ENCODE peak calls at places on chromosomes 16 and 17, in six cellular contexts. R is spleen, B is HL-60, D is stomach, Z is GM12892, V is endothelial cell of umbilical vein. L is an unnamed sample.

GRCh38 chr16:89020068-89020924 is 43.3 kb upstream of the CBFA2T3 start:
- DNase-seq in R (peak; percentile 55), B (no peak), D (no peak), Z (no peak), V (no peak), L (no peak)

GRCh38 chr17:31654936-31655335 is 204.1 kb downstream of the COPRS start:
- DNase-seq in R (peak; percentile 80), B (no peak), D (no peak), Z (no peak), V (no peak), L (no peak)

GRCh38 chr16:54931757-54932660 is 1.3 kb downstream of the IRX5 start:
- DNase-seq in R (no peak), B (no peak), D (no peak), Z (peak; percentile 6), V (no peak), L (peak; percentile 62)

GRCh38 chr17:17300624-17301568 is 2.3 kb upstream of the NT5M start:
- DNase-seq in R (peak; percentile 86), B (no peak), D (peak; percentile 55), Z (no peak), V (peak; percentile 47), L (no peak)

GRCh38 chr17:64679710-64680216 is 17.7 kb upstream of the SMURF2 start:
- DNase-seq in R (no peak), B (no peak), D (no peak), Z (no peak), V (peak; percentile 40), L (no peak)

GRCh38 chr17:56727876-56728617 is 105.7 kb downstream of the C17orf67 start:
- DNase-seq in R (no peak), B (no peak), D (no peak), Z (no peak), V (no peak), L (no peak)

GRCh38 chr16:11276880-11277593 is 757 bp upstream of the PRM2 start:
- DNase-seq in R (no peak), B (no peak), D (no peak), Z (no peak), V (no peak), L (no peak)

GRCh38 chr17:76956846-76957540 is 88.8 kb downstream of the MGAT5B start:
- DNase-seq in R (peak; percentile 73), B (no peak), D (no peak), Z (no peak), V (no peak), L (no peak)

GRCh38 chr17:79993390-79994221 is 42.1 kb downstream of the TBC1D16 start:
- DNase-seq in R (peak; percentile 87), B (peak; percentile 82), D (peak; percentile 80), Z (no peak), V (no peak), L (no peak)

GRCh38 chr16:359067-359763 is 6.7 kb upstream of the AXIN1 start:
- DNase-seq in R (peak; percentile 79), B (no peak), D (no peak), Z (no peak), V (no peak), L (no peak)

GRCh38 chr16:1078579-1079021 is 6.1 kb downstream of the SSTR5 start:
- DNase-seq in R (no peak), B (no peak), D (peak; percentile 91), Z (no peak), V (peak; percentile 95), L (no peak)

GRCh38 chr16:57167951-57168350 is 17.9 kb downstream of the PSME3IP1 start:
- DNase-seq in R (no peak), B (peak; percentile 52), D (no peak), Z (no peak), V (peak; percentile 83), L (no peak)

GRCh38 chr16:76204249-76204648 is 73.0 kb upstream of the CNTNAP4 start:
- DNase-seq in R (no peak), B (no peak), D (no peak), Z (no peak), V (no peak), L (no peak)

GRCh38 chr17:74192950-74193781 is 10.3 kb upstream of the RPL38 start:
- DNase-seq in R (no peak), B (peak; percentile 69), D (peak; percentile 43), Z (no peak), V (no peak), L (no peak)
- TF ChIP-seq POLR2AphosphoS5 in R (peak; percentile 44), B (no peak), D (peak; percentile 61), Z (no peak), V (no peak), L (no peak)

GRCh38 chr16:31190818-31191444 is 11.0 kb downstream of the FUS start:
- DNase-seq in R (peak; percentile 51), B (no peak), D (no peak), Z (no peak), V (no peak), L (no peak)
- TF ChIP-seq POLR2AphosphoS5 in R (no peak), B (no peak), D (no peak), Z (peak; percentile 68), V (peak; percentile 10), L (no peak)

DNA sequence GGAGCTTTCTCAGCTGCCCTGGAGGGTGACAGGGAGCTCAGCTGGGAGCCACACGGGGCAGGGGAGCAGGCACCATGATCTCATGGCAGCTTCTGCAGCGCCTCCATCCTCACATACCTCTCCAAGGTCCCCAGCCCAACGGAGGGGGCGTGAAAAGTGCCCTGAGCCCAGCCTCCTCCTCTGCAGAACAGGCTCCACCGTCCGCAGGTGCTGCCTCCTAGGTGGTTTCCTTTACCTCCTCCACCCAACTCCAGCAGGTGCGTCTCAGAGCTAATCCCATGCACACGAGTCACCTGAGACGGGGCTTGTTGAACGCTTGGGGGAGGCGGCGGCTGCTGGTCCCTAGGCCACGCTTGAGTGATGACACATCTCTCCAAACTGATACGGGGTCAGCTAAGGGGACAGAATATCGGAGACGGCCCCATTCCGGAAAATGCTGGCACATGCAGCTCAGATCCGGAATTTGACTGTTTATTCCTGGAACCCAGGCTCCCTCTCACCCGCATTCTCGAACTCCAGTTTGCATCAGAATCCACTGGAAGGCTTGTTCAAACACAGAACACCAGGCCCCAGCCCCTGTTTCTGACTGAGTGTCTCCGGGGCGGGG is 387 bp upstream of the SLC38A8 start:
- DNase-seq in R (peak; percentile 66), B (no peak), D (no peak), Z (no peak), V (no peak), L (no peak)
- TF ChIP-seq POLR2AphosphoS5 in R (no peak), B (no peak), D (no peak), Z (no peak), V (no peak), L (no peak)

GRCh38 chr16:4257646-4258556 is 14.9 kb downstream of the TFAP4 start:
- DNase-seq in R (no peak), B (no peak), D (no peak), Z (no peak), V (no peak), L (no peak)

GRCh38 chr16:4249546-4249945 is 7.7 kb upstream of the SRL start:
- DNase-seq in R (no peak), B (no peak), D (no peak), Z (no peak), V (no peak), L (no peak)

DNA sequence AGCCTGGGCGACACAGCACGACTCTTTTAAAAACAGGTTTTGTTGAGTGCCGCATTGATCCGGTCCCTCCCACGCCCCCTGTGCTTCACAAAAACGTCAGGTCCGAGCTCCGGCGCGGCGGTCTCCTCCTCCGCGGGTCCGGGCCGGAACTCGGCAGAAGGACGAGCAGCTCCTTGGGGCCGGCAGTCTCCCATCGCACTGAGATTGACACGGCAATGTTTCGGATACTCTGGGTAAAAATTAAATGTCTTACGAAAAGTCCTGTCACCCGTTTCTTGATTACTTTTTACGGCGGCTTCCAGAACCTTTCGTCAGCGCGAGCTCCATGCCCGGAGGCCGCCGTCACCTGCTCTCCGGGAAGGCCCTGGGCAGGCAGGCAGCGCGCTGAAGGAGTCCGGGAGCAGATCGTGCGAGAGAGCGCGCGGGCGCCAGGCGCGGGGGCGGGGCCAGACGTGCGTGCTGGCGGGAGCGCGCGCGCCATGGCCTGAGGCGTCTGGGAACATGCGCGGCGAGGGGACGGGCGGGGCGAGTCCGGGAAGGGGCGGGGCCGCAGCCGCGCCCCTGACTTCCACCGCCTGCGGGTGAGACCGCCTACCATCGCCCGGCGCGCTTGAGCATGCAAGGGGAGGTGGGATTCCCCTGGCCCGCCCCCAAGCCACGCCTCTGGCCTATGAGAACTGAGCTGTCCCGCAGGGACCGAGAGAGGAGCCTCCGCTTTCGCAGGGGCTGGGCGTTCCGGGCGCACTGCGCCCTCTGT is 11.7 kb upstream of the SRL start:
- DNase-seq in R (peak; percentile 100), B (peak; percentile 98), D (peak; percentile 100), Z (peak; percentile 98), V (peak; percentile 99), L (peak; percentile 100)
- TF ChIP-seq POLR2AphosphoS5 in R (peak; percentile 94), B (peak; percentile 89), D (peak; percentile 89), Z (peak; percentile 83), V (peak; percentile 88), L (peak; percentile 86)

GRCh38 chr16:31471241-31471874 is 594 bp upstream of the TGFB1I1 start:
- DNase-seq in R (no peak), B (no peak), D (no peak), Z (no peak), V (no peak), L (no peak)

GRCh38 chr16:31470615-31471014 is 1.3 kb upstream of the TGFB1I1 start:
- DNase-seq in R (no peak), B (no peak), D (no peak), Z (no peak), V (no peak), L (no peak)

GRCh38 chr16:31473300-31474052 is 1.5 kb downstream of the TGFB1I1 start:
- DNase-seq in R (peak; percentile 69), B (no peak), D (no peak), Z (no peak), V (no peak), L (no peak)

GRCh38 chr16:31472559-31473203 is 729 bp downstream of the TGFB1I1 start:
- DNase-seq in R (peak; percentile 80), B (no peak), D (peak; percentile 87), Z (no peak), V (peak; percentile 81), L (peak; percentile 98)

GRCh38 chr16:31471875-31472558 is at the start of gene TGFB1I1:
- DNase-seq in R (peak; percentile 78), B (no peak), D (no peak), Z (no peak), V (peak; percentile 61), L (no peak)
- TF ChIP-seq POLR2AphosphoS5 in R (peak; percentile 42), B (no peak), D (no peak), Z (no peak), V (peak; percentile 92), L (peak; percentile 50)